ENCODE peak calls at places on chromosomes 6 and 20, in nine cellular contexts. A is hepatocyte; H is CD4-positive, alpha-beta T cell; V is cardiac muscle cell; E is fibroblast of pulmonary artery; P is brain pericyte; O is amygdala; B is NCI-H2081; D is stimulated activated naive CD8-positive, alpha-beta T cell treated with anti-CD3 and anti-CD28 coated beads, Interleukin-15, amount 100 ng/mL, for 72 hours. W is an unnamed sample.
A peak's percentile ranks its signal among the peaks of the same experiment; 100 is the strongest.

GRCh38 chr6:39409889-39410288 is 87.4 kb upstream of the KCNK16 start:
- DNase-seq in A (no peak), H (no peak), V (no peak), E (no peak), P (no peak), O (no peak), B (no peak), D (no peak), W (no peak)

GRCh38 chr6:69867075-69867911 is 937 bp downstream of the COL19A1 start:
- DNase-seq in A (peak; percentile 84), H (peak; percentile 41), V (peak; percentile 90), E (peak; percentile 16), P (no peak), O (no peak), B (peak; percentile 14), D (peak; percentile 71), W (no peak)

GRCh38 chr6:159897603-159898002 is 6.8 kb downstream of the MAS1 start:
- DNase-seq in A (no peak), H (no peak), V (no peak), E (no peak), P (no peak), O (no peak), B (no peak), D (no peak), W (no peak)

GRCh38 chr20:41058007-41058673 is 29.5 kb downstream of the TOP1 start:
- DNase-seq in A (peak; percentile 47), H (no peak), V (no peak), E (peak; percentile 77), P (no peak), O (no peak), B (no peak), D (no peak), W (peak; percentile 57)

GRCh38 chr6:144728804-144729203 is 443.7 kb downstream of the UTRN start:
- DNase-seq in A (no peak), H (no peak), V (no peak), E (no peak), P (no peak), O (no peak), B (no peak), D (no peak), W (no peak)

GRCh38 chr20:19047040-19047950 is 165.1 kb upstream of the SLC24A3 start:
- DNase-seq in A (peak; percentile 35), H (no peak), V (no peak), E (no peak), P (no peak), O (no peak), B (no peak), D (no peak), W (no peak)

GRCh38 chr6:144055121-144055931 is 40.0 kb downstream of the SF3B5 start:
- DNase-seq in A (no peak), H (no peak), V (no peak), E (no peak), P (no peak), O (no peak), B (no peak), D (peak; percentile 43), W (no peak)

GRCh38 chr20:37414133-37414532 is 68.2 kb downstream of the SRC start:
- DNase-seq in A (no peak), H (no peak), V (no peak), E (no peak), P (no peak), O (no peak), B (no peak), D (no peak), W (no peak)

GRCh38 chr20:33796907-33797544 is 14.1 kb upstream of the CHMP4B start:
- DNase-seq in A (no peak), H (no peak), V (no peak), E (no peak), P (no peak), O (no peak), B (no peak), D (no peak), W (no peak)

GRCh38 chr6:168606722-168607121 is 165.7 kb downstream of the SMOC2 start:
- DNase-seq in A (no peak), H (no peak), V (no peak), E (no peak), P (no peak), O (no peak), B (no peak), D (no peak), W (no peak)

GRCh38 chr6:37058084-37058586 is 52.7 kb downstream of the FGD2 start:
- DNase-seq in A (no peak), H (no peak), V (no peak), E (no peak), P (no peak), O (no peak), B (no peak), D (no peak), W (no peak)

GRCh38 chr6:3848380-3848779 is 793 bp upstream of the FAM50B start:
- DNase-seq in A (no peak), H (no peak), V (no peak), E (peak; percentile 16), P (no peak), O (no peak), B (no peak), D (no peak), W (no peak)

GRCh38 chr6:139402935-139403386 is 28.5 kb upstream of the CITED2 start:
- DNase-seq in A (no peak), H (no peak), V (peak; percentile 46), E (peak; percentile 69), P (peak; percentile 27), O (no peak), B (no peak), D (no peak), W (peak; percentile 97)

GRCh38 chr6:55643868-55644267 is 64.9 kb upstream of the HMGCLL1 start:
- DNase-seq in A (no peak), H (no peak), V (no peak), E (peak; percentile 8), P (no peak), O (no peak), B (no peak), D (no peak), W (no peak)

GRCh38 chr6:158506577-158506976 is 53.3 kb upstream of the TMEM181 start:
- DNase-seq in A (no peak), H (no peak), V (peak; percentile 57), E (peak; percentile 13), P (no peak), O (no peak), B (no peak), D (no peak), W (no peak)

GRCh38 chr6:33700391-33701050 is 11.0 kb downstream of the UQCC2 start:
- DNase-seq in A (peak; percentile 88), H (peak; percentile 66), V (peak; percentile 86), E (peak; percentile 81), P (no peak), O (no peak), B (peak; percentile 58), D (peak; percentile 58), W (no peak)

GRCh38 chr6:150016324-150017185 is 8.8 kb downstream of the RAET1L start:
- DNase-seq in A (peak; percentile 82), H (peak; percentile 38), V (peak; percentile 79), E (peak; percentile 77), P (peak; percentile 24), O (peak; percentile 19), B (peak; percentile 57), D (peak; percentile 65), W (no peak)

GRCh38 chr6:64404370-64404769 is 768.8 kb downstream of the PHF3 start:
- DNase-seq in A (no peak), H (no peak), V (no peak), E (no peak), P (no peak), O (no peak), B (no peak), D (no peak), W (no peak)

GRCh38 chr6:22512716-22513452 is 56.5 kb upstream of the HDGFL1 start:
- DNase-seq in A (peak; percentile 12), H (no peak), V (no peak), E (peak; percentile 70), P (no peak), O (no peak), B (no peak), D (no peak), W (no peak)

GRCh38 chr6:146481527-146481926 is 62.1 kb upstream of the RAB32 start:
- DNase-seq in A (no peak), H (no peak), V (no peak), E (peak; percentile 8), P (no peak), O (no peak), B (no peak), D (no peak), W (no peak)

GRCh38 chr6:154403803-154404202 is 47.2 kb upstream of the IPCEF1 start:
- DNase-seq in A (peak; percentile 35), H (no peak), V (no peak), E (peak; percentile 68), P (peak; percentile 32), O (no peak), B (no peak), D (no peak), W (no peak)

GRCh38 chr6:137191670-137192069 is 18.2 kb upstream of the IL22RA2 start:
- DNase-seq in A (no peak), H (no peak), V (no peak), E (no peak), P (no peak), O (no peak), B (no peak), D (no peak), W (no peak)

W was measured in BJ.